ENCODE peak calls at places on chromosomes 2 and 18, in ten cellular contexts. R, H, J, Y, U, X, F, O, Q and C are unnamed samples. For H3K27me3, the result is how much of the 10 kb centered on the place peaks cover.

GRCh38 chr18:12442946-12443345 is 35.2 kb downstream of the PRELID3A start:
- DNase-seq in R (no peak), H (no peak), J (no peak), Y (no peak), U (no peak), X (no peak), F (no peak), O (no peak), Q (no peak), C (no peak)

GRCh38 chr2:236676131-236676873 is 106.7 kb downstream of the ACKR3 start:
- DNase-seq in R (no peak), H (no peak), J (no peak), Y (no peak), U (no peak), X (no peak), F (no peak), O (peak), Q (no peak), C (no peak)

GRCh38 chr2:150482667-150483260 is 4.7 kb downstream of the RND3 start:
- DNase-seq in R (no peak), H (no peak), J (no peak), Y (no peak), U (no peak), X (no peak), F (no peak), O (no peak), Q (no peak), C (no peak)

GRCh38 chr2:45128580-45128997 is 119.3 kb upstream of the SIX2 start:
- DNase-seq in R (peak), H (peak), J (no peak), Y (no peak), U (no peak), X (peak), F (peak), O (peak), Q (peak), C (peak)

GRCh38 chr2:229230215-229230614 is 40.9 kb downstream of the PID1 start:
- DNase-seq in R (no peak), H (no peak), J (no peak), Y (no peak), U (no peak), X (no peak), F (no peak), O (peak), Q (no peak), C (no peak)

GRCh38 chr2:227509086-227509485 is 37.1 kb downstream of the AGFG1 start:
- DNase-seq in R (no peak), H (no peak), J (no peak), Y (no peak), U (no peak), X (no peak), F (no peak), O (no peak), Q (no peak), C (no peak)

GRCh38 chr2:161138429-161138828 is 21.8 kb upstream of the TANK start:
- DNase-seq in R (no peak), H (no peak), J (no peak), Y (no peak), U (no peak), X (no peak), F (no peak), O (no peak), Q (no peak), C (no peak)

GRCh38 chr2:95315801-95316411 is 18.8 kb downstream of the KCNIP3 start:
- DNase-seq in R (peak), H (no peak), J (no peak), Y (no peak), U (no peak), X (no peak), F (no peak), O (peak), Q (no peak), C (peak)

GRCh38 chr2:240925576-240926515 is 19.7 kb downstream of the CROCC2 start:
- DNase-seq in R (no peak), H (peak), J (peak), Y (peak), U (no peak), X (peak), F (peak), O (no peak), Q (peak), C (no peak)

GRCh38 chr2:241935314-241935713 is 65.8 kb downstream of the RTP5 start:
- DNase-seq in R (no peak), H (no peak), J (no peak), Y (no peak), U (no peak), X (no peak), F (no peak), O (peak), Q (no peak), C (peak)

GRCh38 chr2:23555944-23556343 is 171.0 kb downstream of the KLHL29 start:
- DNase-seq in R (no peak), H (no peak), J (no peak), Y (no peak), U (no peak), X (no peak), F (no peak), O (no peak), Q (no peak), C (no peak)

GRCh38 chr18:2223859-2224258 is 347.4 kb downstream of the METTL4 start:
- DNase-seq in R (no peak), H (no peak), J (no peak), Y (peak), U (no peak), X (peak), F (no peak), O (peak), Q (no peak), C (no peak)

GRCh38 chr2:215793747-215794595 is 219.4 kb downstream of the MREG start:
- DNase-seq in R (peak), H (no peak), J (no peak), Y (no peak), U (no peak), X (no peak), F (no peak), O (peak), Q (no peak), C (peak)

GRCh38 chr2:190344275-190344827 is 962 bp downstream of the INPP1 start:
- DNase-seq in R (no peak), H (peak), J (no peak), Y (peak), U (no peak), X (no peak), F (no peak), O (peak), Q (no peak), C (no peak)

GRCh38 chr2:660477-661214 is 16.6 kb downstream of the TMEM18 start:
- DNase-seq in R (no peak), H (no peak), J (no peak), Y (no peak), U (no peak), X (peak), F (no peak), O (no peak), Q (no peak), C (no peak)

GRCh38 chr2:47559079-47559684 is 156.2 kb downstream of the MSH2 start:
- DNase-seq in R (no peak), H (no peak), J (no peak), Y (peak), U (no peak), X (no peak), F (no peak), O (no peak), Q (no peak), C (no peak)

GRCh38 chr2:437772-438393 is 150.0 kb upstream of the ALKAL2 start:
- DNase-seq in R (peak), H (no peak), J (no peak), Y (peak), U (peak), X (peak), F (no peak), O (no peak), Q (no peak), C (no peak)

GRCh38 chr2:17539596-17539992 is 902 bp upstream of the VSNL1 start:
- DNase-seq in R (no peak), H (peak), J (no peak), Y (peak), U (no peak), X (peak), F (no peak), O (peak), Q (peak), C (no peak)

GRCh38 chr2:220166616-220167015 is 539.2 kb downstream of the SLC4A3 start:
- DNase-seq in R (no peak), H (no peak), J (no peak), Y (no peak), U (no peak), X (no peak), F (no peak), O (no peak), Q (no peak), C (no peak)

GRCh38 chr2:187500585-187501359 is 52.7 kb upstream of the CALCRL start:
- DNase-seq in R (peak), H (no peak), J (no peak), Y (no peak), U (no peak), X (no peak), F (no peak), O (peak), Q (no peak), C (no peak)

GRCh38 chr2:231640229-231640628 is 47.6 kb downstream of the TEX44 start:
- DNase-seq in R (no peak), H (no peak), J (no peak), Y (no peak), U (no peak), X (no peak), F (no peak), O (peak), Q (no peak), C (no peak)

GRCh38 chr2:12928197-12928596 is 211.5 kb downstream of the TRIB2 start:
- DNase-seq in R (peak), H (no peak), J (no peak), Y (no peak), U (no peak), X (no peak), F (no peak), O (peak), Q (no peak), C (peak)

GRCh38 chr2:231200805-231201474 is 2.5 kb downstream of the ARMC9 start:
- DNase-seq in R (peak), H (no peak), J (no peak), Y (peak), U (no peak), X (no peak), F (no peak), O (peak), Q (no peak), C (no peak)

GRCh38 chr2:98563394-98563793 is 44.9 kb downstream of the COA5 start:
- DNase-seq in R (no peak), H (no peak), J (peak), Y (no peak), U (no peak), X (no peak), F (no peak), O (no peak), Q (no peak), C (no peak)

GRCh38 chr2:211836409-211836808 is 702.2 kb downstream of the ERBB4 start:
- DNase-seq in R (no peak), H (no peak), J (no peak), Y (no peak), U (no peak), X (no peak), F (no peak), O (no peak), Q (no peak), C (no peak)

GRCh38 chr2:28348921-28349320 is 43.7 kb upstream of the FOSL2 start:
- DNase-seq in R (no peak), H (no peak), J (no peak), Y (no peak), U (no peak), X (no peak), F (peak), O (no peak), Q (no peak), C (no peak)

GRCh38 chr2:28346587-28346986 is 46.1 kb upstream of the FOSL2 start:
- DNase-seq in R (no peak), H (peak), J (peak), Y (no peak), U (no peak), X (no peak), F (peak), O (peak), Q (no peak), C (peak)

GRCh38 chr2:28348149-28348567 is 44.5 kb upstream of the FOSL2 start:
- DNase-seq in R (no peak), H (no peak), J (peak), Y (no peak), U (peak), X (no peak), F (peak), O (no peak), Q (no peak), C (no peak)

GRCh38 chr2:28347193-28347592 is 45.5 kb upstream of the FOSL2 start:
- DNase-seq in R (no peak), H (peak), J (no peak), Y (no peak), U (no peak), X (no peak), F (no peak), O (no peak), Q (no peak), C (no peak)

GRCh38 chr2:28347596-28347995 is 45.1 kb upstream of the FOSL2 start:
- DNase-seq in R (no peak), H (peak), J (peak), Y (no peak), U (no peak), X (no peak), F (peak), O (no peak), Q (no peak), C (no peak)
- H3K27me3 ChIP-seq in R (under half), H (under half), J (under half), Y (under half), U (under half), X (under half), F (under half), O (under half), Q (under half), C (under half)

DNA sequence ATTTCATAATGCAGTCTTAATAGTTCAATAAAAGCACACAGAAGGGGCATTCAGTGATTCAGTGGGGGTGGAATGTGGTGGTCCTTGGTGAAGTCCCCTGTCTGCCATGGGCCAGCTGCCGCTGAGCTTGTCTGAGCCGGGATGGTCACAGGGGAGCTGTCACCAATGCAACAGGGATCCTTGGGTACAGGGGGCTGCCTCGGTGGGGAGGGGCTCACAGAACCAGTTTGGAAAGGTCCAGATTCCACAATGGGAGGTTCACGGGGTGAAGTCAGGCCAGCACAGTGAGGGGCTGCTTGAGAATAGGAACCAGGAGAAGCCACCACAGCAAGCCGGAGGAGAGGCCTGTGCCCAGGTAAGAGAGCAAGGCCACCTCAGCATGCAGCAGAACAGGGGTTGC is 75.4 kb downstream of the GYPC start:
- DNase-seq in R (no peak), H (no peak), J (no peak), Y (no peak), U (no peak), X (no peak), F (no peak), O (no peak), Q (no peak), C (no peak)
- H3K4me3 ChIP-seq in R (no peak), H (no peak), J (no peak), Y (no peak), U (no peak), X (no peak), F (no peak), O (no peak), Q (no peak), C (no peak)

GRCh38 chr18:78979682-78980278 is at the start of gene SALL3:
- DNase-seq in R (no peak), H (no peak), J (no peak), Y (peak), U (no peak), X (no peak), F (no peak), O (no peak), Q (no peak), C (no peak)
- H3K27me3 ChIP-seq in R (under half), H (half or more), J (under half), Y (under half), U (under half), X (under half), F (half or more), O (half or more), Q (under half), C (under half)

GRCh38 chr18:56492136-56492535 is 146.3 kb downstream of the TXNL1 start:
- DNase-seq in R (no peak), H (no peak), J (no peak), Y (no peak), U (no peak), X (no peak), F (no peak), O (no peak), Q (no peak), C (no peak)

GRCh38 chr18:56493531-56493930 is 144.9 kb downstream of the TXNL1 start:
- DNase-seq in R (no peak), H (no peak), J (no peak), Y (no peak), U (no peak), X (no peak), F (no peak), O (no peak), Q (no peak), C (no peak)

GRCh38 chr18:56489901-56490300 is 148.5 kb downstream of the TXNL1 start:
- DNase-seq in R (no peak), H (no peak), J (no peak), Y (no peak), U (no peak), X (no peak), F (no peak), O (no peak), Q (no peak), C (no peak)

GRCh38 chr18:56488739-56489138 is 149.7 kb downstream of the TXNL1 start:
- DNase-seq in R (no peak), H (no peak), J (no peak), Y (no peak), U (no peak), X (no peak), F (no peak), O (no peak), Q (no peak), C (no peak)

GRCh38 chr18:56490942-56491341 is 147.4 kb downstream of the TXNL1 start:
- DNase-seq in R (no peak), H (no peak), J (no peak), Y (no peak), U (no peak), X (no peak), F (no peak), O (no peak), Q (no peak), C (no peak)
- H3K4me3 ChIP-seq in R (no peak), H (no peak), J (no peak), Y (no peak), U (no peak), X (no peak), F (no peak), O (no peak), Q (no peak), C (no peak)

DNA sequence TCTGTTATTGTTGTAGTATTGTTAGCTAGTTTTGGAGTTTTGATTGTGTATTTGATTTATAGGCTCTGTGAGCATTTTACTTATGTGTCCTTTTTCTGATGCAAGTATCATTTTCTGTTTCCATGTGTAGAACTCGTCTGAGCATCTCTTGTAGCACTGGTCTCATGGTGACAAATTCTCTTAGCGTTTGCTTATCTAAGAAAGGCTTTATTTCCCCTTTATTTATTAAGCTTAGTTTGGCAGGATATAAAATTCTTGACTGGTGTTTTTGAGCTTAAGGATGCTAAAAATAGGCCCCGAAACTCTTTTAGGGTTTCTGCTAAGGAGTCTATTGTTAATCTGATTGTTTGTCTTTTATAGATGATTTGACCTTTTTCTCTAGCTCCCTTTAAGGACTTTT is 57.6 kb upstream of the THUMPD2 start:
- DNase-seq in R (no peak), H (no peak), J (no peak), Y (no peak), U (no peak), X (no peak), F (no peak), O (no peak), Q (no peak), C (no peak)
- H3K27me3 ChIP-seq in R (under half), H (under half), J (under half), Y (under half), U (under half), X (under half), F (under half), O (under half), Q (under half), C (under half)

GRCh38 chr2:27714053-27714452 is 50.4 kb downstream of the SLC4A1AP start:
- DNase-seq in R (no peak), H (no peak), J (no peak), Y (no peak), U (no peak), X (no peak), F (no peak), O (no peak), Q (no peak), C (no peak)
- H3K4me3 ChIP-seq in R (peak), H (peak), J (no peak), Y (no peak), U (no peak), X (no peak), F (no peak), O (no peak), Q (no peak), C (no peak)

DNA sequence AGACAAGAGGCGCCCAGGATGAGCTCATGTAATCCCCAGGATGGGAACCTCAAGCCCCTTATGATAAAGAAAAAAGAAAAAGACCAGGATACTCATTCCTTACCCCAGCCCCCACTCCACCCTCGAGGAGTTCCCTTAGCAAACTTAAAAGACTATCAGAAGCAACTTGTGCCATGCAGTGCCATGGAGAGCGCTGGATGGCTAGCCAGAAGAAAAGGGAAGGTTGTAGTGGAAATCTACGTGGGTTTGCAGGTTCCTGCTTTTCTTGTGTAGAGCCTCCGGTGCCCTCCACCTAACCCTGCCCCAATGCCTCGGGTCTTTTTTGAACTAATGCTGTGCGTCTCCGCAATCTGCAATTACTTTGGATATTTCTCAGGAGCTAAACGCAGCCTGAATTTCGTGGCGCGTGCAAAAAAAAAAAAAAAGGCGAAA is 16.2 kb upstream of the BCL11A start:
- DNase-seq in R (no peak), H (no peak), J (no peak), Y (peak), U (no peak), X (peak), F (no peak), O (peak), Q (no peak), C (no peak)
- H3K27me3 ChIP-seq in R (half or more), H (half or more), J (under half), Y (under half), U (under half), X (under half), F (half or more), O (half or more), Q (under half), C (under half)

DNA sequence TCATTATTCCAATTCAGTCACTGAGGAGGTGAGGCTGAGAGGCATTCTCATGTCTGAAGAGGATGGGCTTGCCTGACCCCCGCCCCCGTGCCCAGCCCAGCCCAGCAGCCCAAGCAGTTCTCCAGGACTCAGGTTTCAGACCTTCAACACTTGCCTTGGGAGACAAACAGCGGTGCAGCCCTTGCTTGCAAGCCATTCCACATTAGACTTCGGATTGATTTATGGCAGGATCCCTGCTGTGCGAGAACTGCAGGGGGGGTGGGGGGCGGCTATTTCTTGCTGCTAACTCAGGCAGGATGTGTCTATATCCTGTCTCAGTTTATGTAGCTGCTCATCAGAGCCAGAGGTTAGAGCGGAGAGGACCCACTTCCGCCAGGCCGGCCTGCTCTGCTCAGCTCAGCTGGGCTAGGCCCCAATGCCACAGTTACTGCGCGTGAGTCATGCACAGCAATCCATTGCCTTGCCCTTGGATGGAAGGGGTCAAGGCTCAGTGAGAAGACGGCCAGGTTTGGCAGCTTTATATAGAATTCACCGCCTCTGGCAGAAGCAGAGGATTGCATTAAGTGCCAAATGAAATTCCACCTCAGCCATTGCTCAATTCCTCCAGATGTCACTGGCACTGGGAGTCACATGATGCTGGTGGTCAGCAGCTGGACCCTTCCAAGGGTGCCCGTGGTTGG is 1.8 kb downstream of the GYPC start:
- DNase-seq in R (peak), H (peak), J (peak), Y (no peak), U (peak), X (peak), F (peak), O (peak), Q (peak), C (peak)
- H3K4me3 ChIP-seq in R (no peak), H (peak), J (peak), Y (no peak), U (peak), X (peak), F (peak), O (peak), Q (peak), C (peak)